ENCODE peak calls at places on chromosome X, in eight cellular contexts. T, G, V, Q, N, X, I and B are unnamed samples. For H3K4me1, the result is how much of the 10 kb centered on the place peaks cover.

GRCh38 chrX:108250654-108251579 is 159.3 kb downstream of the ATG4A start:
- DNase-seq in T (no peak), G (no peak), V (no peak), Q (no peak), N (no peak), X (no peak), I (no peak), B (no peak)

GRCh38 chrX:68355629-68355920 is 77.7 kb downstream of the OPHN1 start:
- DNase-seq in T (no peak), G (no peak), V (no peak), Q (no peak), N (no peak), X (no peak), I (peak), B (peak)

GRCh38 chrX:119502727-119503483 is 34.7 kb downstream of the SLC25A5 start:
- DNase-seq in T (peak), G (no peak), V (no peak), Q (peak), N (peak), X (no peak), I (peak), B (peak)

GRCh38 chrX:69238153-69238959 is 73.1 kb upstream of the PJA1 start:
- DNase-seq in T (no peak), G (no peak), V (no peak), Q (no peak), N (no peak), X (no peak), I (no peak), B (no peak)

GRCh38 chrX:23844502-23845138 is 61.6 kb downstream of the SAT1 start:
- DNase-seq in T (no peak), G (no peak), V (no peak), Q (no peak), N (no peak), X (peak), I (peak), B (peak)

GRCh38 chrX:72169008-72169728 is 12.4 kb upstream of the PIN4 start:
- DNase-seq in T (no peak), G (no peak), V (no peak), Q (peak), N (no peak), X (no peak), I (no peak), B (no peak)

GRCh38 chrX:100647739-100648138 is 3.7 kb downstream of the SRPX2 start:
- DNase-seq in T (no peak), G (no peak), V (no peak), Q (no peak), N (no peak), X (no peak), I (peak), B (no peak)

GRCh38 chrX:109440475-109440874 is 41.4 kb downstream of the GUCY2F start:
- DNase-seq in T (no peak), G (no peak), V (no peak), Q (no peak), N (no peak), X (no peak), I (no peak), B (no peak)

GRCh38 chrX:150680974-150681373 is 12.2 kb upstream of the MTMR1 start:
- DNase-seq in T (no peak), G (peak), V (no peak), Q (no peak), N (no peak), X (no peak), I (peak), B (no peak)

GRCh38 chrX:115067812-115068211 is 50.4 kb upstream of the IL13RA2 start:
- DNase-seq in T (no peak), G (no peak), V (no peak), Q (no peak), N (no peak), X (no peak), I (no peak), B (no peak)

GRCh38 chrX:153766098-153766817 is 2.2 kb downstream of the PLXNB3 start:
- DNase-seq in T (peak), G (peak), V (no peak), Q (no peak), N (peak), X (no peak), I (peak), B (no peak)

GRCh38 chrX:119189586-119189985 is 46.5 kb upstream of the PGRMC1 start:
- DNase-seq in T (no peak), G (no peak), V (no peak), Q (no peak), N (no peak), X (peak), I (no peak), B (no peak)

GRCh38 chrX:151621422-151621821 is 57.9 kb downstream of the PASD1 start:
- DNase-seq in T (no peak), G (no peak), V (no peak), Q (no peak), N (no peak), X (no peak), I (no peak), B (no peak)

GRCh38 chrX:10166731-10167149 is 10.0 kb downstream of the CLCN4 start:
- DNase-seq in T (peak), G (no peak), V (no peak), Q (no peak), N (no peak), X (no peak), I (peak), B (peak)

GRCh38 chrX:49286581-49286980 is 16.9 kb upstream of the GAGE10 start:
- DNase-seq in T (no peak), G (no peak), V (no peak), Q (no peak), N (no peak), X (no peak), I (no peak), B (no peak)

GRCh38 chrX:54786972-54787371 is 11.1 kb downstream of the ITIH6 start:
- DNase-seq in T (no peak), G (peak), V (no peak), Q (peak), N (peak), X (no peak), I (no peak), B (peak)

GRCh38 chrX:30935985-30936384 is 46.9 kb upstream of the TAB3 start:
- DNase-seq in T (no peak), G (peak), V (no peak), Q (no peak), N (peak), X (no peak), I (peak), B (peak)

GRCh38 chrX:11040976-11041375 is 70.2 kb upstream of the HCCS start:
- DNase-seq in T (no peak), G (no peak), V (no peak), Q (no peak), N (no peak), X (no peak), I (no peak), B (no peak)

GRCh38 chrX:10085223-10085622 is 71.6 kb upstream of the CLCN4 start:
- DNase-seq in T (no peak), G (no peak), V (no peak), Q (peak), N (no peak), X (no peak), I (no peak), B (no peak)

GRCh38 chrX:85611926-85612325 is 232.5 kb upstream of the POF1B start:
- DNase-seq in T (no peak), G (no peak), V (no peak), Q (no peak), N (no peak), X (no peak), I (no peak), B (no peak)

GRCh38 chrX:20989361-20989760 is 384.9 kb upstream of the CNKSR2 start:
- DNase-seq in T (no peak), G (no peak), V (no peak), Q (no peak), N (no peak), X (no peak), I (no peak), B (no peak)

GRCh38 chrX:134821370-134821769 is 163.1 kb upstream of the PLAC1 start:
- DNase-seq in T (no peak), G (peak), V (no peak), Q (no peak), N (peak), X (no peak), I (no peak), B (no peak)

GRCh38 chrX:153726286-153727107 is 1.8 kb downstream of the ABCD1 start:
- DNase-seq in T (peak), G (peak), V (peak), Q (peak), N (peak), X (peak), I (peak), B (peak)

GRCh38 chrX:19332983-19333382 is 10.7 kb upstream of the PDHA1 start:
- DNase-seq in T (no peak), G (peak), V (no peak), Q (no peak), N (peak), X (no peak), I (no peak), B (no peak)

GRCh38 chrX:124737771-124738170 is 391.4 kb downstream of the SH2D1A start:
- DNase-seq in T (no peak), G (no peak), V (no peak), Q (no peak), N (peak), X (no peak), I (no peak), B (no peak)

GRCh38 chrX:18994713-18995112 is 10.8 kb upstream of the PHKA2 start:
- DNase-seq in T (no peak), G (no peak), V (no peak), Q (no peak), N (no peak), X (no peak), I (peak), B (no peak)

GRCh38 chrX:12174358-12174757 is 36.1 kb downstream of the FRMPD4 start:
- DNase-seq in T (no peak), G (no peak), V (no peak), Q (no peak), N (no peak), X (no peak), I (no peak), B (no peak)

GRCh38 chrX:151974336-151975227 is at the start of gene GABRE:
- DNase-seq in T (peak), G (peak), V (no peak), Q (no peak), N (peak), X (peak), I (no peak), B (peak)

GRCh38 chrX:129689881-129690280 is 35.1 kb upstream of the APLN start:
- DNase-seq in T (no peak), G (no peak), V (no peak), Q (no peak), N (no peak), X (no peak), I (no peak), B (no peak)

GRCh38 chrX:1488745-1489144 is 36.0 kb upstream of the ASMTL start:
- DNase-seq in T (no peak), G (no peak), V (no peak), Q (no peak), N (no peak), X (no peak), I (no peak), B (no peak)
- H3K27ac ChIP-seq in T (no peak), G (no peak), V (no peak), Q (no peak), N (no peak), X (no peak), I (no peak), B (no peak)

GRCh38 chrX:45775462-45775861 is 574.8 kb upstream of the DIPK2B start:
- DNase-seq in T (no peak), G (no peak), V (no peak), Q (no peak), N (no peak), X (no peak), I (no peak), B (no peak)
- H3K4me1 ChIP-seq in T (under half), G (under half), V (under half), Q (under half), N (under half), X (under half), I (under half), B (under half)

DNA sequence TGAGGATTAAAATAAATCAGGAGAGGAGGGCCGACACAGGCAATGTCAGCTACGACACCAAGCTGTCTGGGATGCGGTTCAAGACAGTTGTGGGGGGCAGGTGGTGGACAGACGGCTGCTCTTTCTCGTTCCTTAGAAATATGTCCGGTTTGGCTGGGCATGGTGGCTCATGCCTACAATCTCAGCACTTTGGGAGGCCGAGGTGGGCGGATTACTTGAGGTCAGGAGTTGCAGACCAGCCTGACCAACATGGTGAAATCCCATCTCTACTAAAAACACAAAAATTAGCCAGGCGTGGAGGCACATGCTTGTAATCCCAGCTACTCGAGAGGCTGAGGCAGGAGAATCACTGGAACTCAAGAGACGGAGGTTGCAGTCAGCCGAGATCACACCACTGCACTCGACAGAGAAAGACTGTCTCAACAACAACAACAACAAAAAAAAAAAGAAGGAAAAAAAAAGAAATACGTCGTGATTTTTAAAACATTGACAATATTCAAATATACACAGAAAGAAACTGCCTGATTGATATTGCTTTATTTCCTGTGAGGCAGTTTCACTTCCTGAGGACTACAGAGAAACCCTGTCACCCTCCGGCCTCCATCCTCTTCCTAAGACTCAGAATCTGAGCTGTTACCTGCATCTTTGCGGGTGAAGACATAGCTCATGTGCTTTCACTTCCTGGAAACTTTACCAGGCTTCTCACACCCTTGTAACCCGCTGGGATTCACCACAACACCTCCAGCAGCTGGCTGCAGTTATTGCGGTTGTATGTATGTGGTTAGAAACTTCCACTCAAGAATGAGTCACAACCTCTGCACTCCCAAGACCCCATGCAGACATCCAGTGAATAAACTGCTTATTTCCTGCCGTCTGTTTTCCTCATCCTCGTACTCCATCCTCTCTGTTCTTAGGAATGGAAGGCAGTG is 63.8 kb upstream of the STS start:
- DNase-seq in T (no peak), G (no peak), V (peak), Q (peak), N (no peak), X (no peak), I (no peak), B (no peak)
- H3K27ac ChIP-seq in T (no peak), G (no peak), V (no peak), Q (peak), N (no peak), X (no peak), I (no peak), B (peak)

GRCh38 chrX:70476934-70477733 is 32.5 kb downstream of the DLG3 start:
- DNase-seq in T (no peak), G (peak), V (no peak), Q (no peak), N (peak), X (peak), I (no peak), B (peak)
- H3K4me1 ChIP-seq in T (under half), G (under half), V (under half), Q (under half), N (under half), X (under half), I (under half), B (under half)

GRCh38 chrX:141439651-141440050 is 144.9 kb downstream of the SPANXA1 start:
- DNase-seq in T (no peak), G (no peak), V (no peak), Q (no peak), N (no peak), X (no peak), I (no peak), B (no peak)

GRCh38 chrX:141443922-141444321 is 140.6 kb downstream of the SPANXA1 start:
- DNase-seq in T (no peak), G (no peak), V (no peak), Q (no peak), N (no peak), X (no peak), I (no peak), B (no peak)
- H3K27ac ChIP-seq in T (no peak), G (no peak), V (no peak), Q (no peak), N (no peak), X (no peak), I (no peak), B (no peak)

GRCh38 chrX:44305921-44306320 is 37.6 kb downstream of the EFHC2 start:
- DNase-seq in T (no peak), G (no peak), V (no peak), Q (no peak), N (no peak), X (no peak), I (no peak), B (no peak)

GRCh38 chrX:44308869-44309268 is 34.6 kb downstream of the EFHC2 start:
- DNase-seq in T (no peak), G (no peak), V (no peak), Q (no peak), N (no peak), X (no peak), I (no peak), B (no peak)

GRCh38 chrX:44306336-44306735 is 37.1 kb downstream of the EFHC2 start:
- DNase-seq in T (no peak), G (no peak), V (no peak), Q (no peak), N (no peak), X (no peak), I (no peak), B (peak)

GRCh38 chrX:44299177-44299576 is 44.3 kb downstream of the EFHC2 start:
- DNase-seq in T (no peak), G (no peak), V (no peak), Q (no peak), N (no peak), X (no peak), I (no peak), B (no peak)

GRCh38 chrX:44303119-44303518 is 40.4 kb downstream of the EFHC2 start:
- DNase-seq in T (no peak), G (no peak), V (no peak), Q (no peak), N (no peak), X (no peak), I (no peak), B (no peak)
- H3K4me1 ChIP-seq in T (under half), G (under half), V (under half), Q (under half), N (under half), X (under half), I (under half), B (under half)